ENCODE peak calls at places on chromosomes 1 and 21, in seven cellular contexts. X, N, K, S, Y, W and D are unnamed samples.
A peak's percentile ranks its signal among the peaks of the same experiment; 100 is the strongest.

GRCh38 chr1:156357977-156358376 is 11.0 kb upstream of the RHBG start:
- DNase-seq in N (no peak), W (no peak), S (no peak), K (no peak), Y (no peak), X (no peak), D (no peak)

GRCh38 chr1:79695133-79695532 is 688.6 kb upstream of the ADGRL4 start:
- DNase-seq in W (no peak), N (no peak), S (no peak), Y (no peak), X (no peak), K (no peak), D (no peak)

GRCh38 chr1:204885288-204885711 is 14.6 kb downstream of the NFASC start:
- DNase-seq in K (no peak), S (no peak), Y (no peak), X (peak; percentile 53), W (no peak), N (peak; percentile 64), D (no peak)

GRCh38 chr1:197356723-197357533 is 88.9 kb downstream of the CRB1 start:
- DNase-seq in X (no peak), K (no peak), S (no peak), W (peak; percentile 51), N (peak; percentile 30), Y (peak; percentile 64), D (no peak)

GRCh38 chr1:37244083-37244480 is 209.8 kb upstream of the GRIK3 start:
- DNase-seq in N (no peak), S (no peak), Y (no peak), W (no peak), K (no peak), X (no peak), D (no peak)

GRCh38 chr1:25035523-25036116 is 105.5 kb upstream of the RUNX3 start:
- DNase-seq in X (no peak), K (no peak), N (no peak), Y (no peak), S (no peak), W (no peak), D (no peak)

GRCh38 chr1:199044191-199044590 is 405.4 kb downstream of the PTPRC start:
- DNase-seq in W (no peak), S (no peak), Y (no peak), N (no peak), X (no peak), K (no peak), D (no peak)

GRCh38 chr1:40478276-40478675 is 1.2 kb downstream of the ZFP69 start:
- DNase-seq in S (no peak), X (no peak), Y (no peak), N (no peak), K (no peak), W (no peak), D (no peak)

GRCh38 chr1:155171836-155172731 is 1.0 kb downstream of the KRTCAP2 start:
- DNase-seq in X (no peak), Y (no peak), W (no peak), N (no peak), K (no peak), S (no peak), D (no peak)

GRCh38 chr1:6307099-6307498 is 46.2 kb upstream of the GPR153 start:
- DNase-seq in S (no peak), N (no peak), W (no peak), Y (no peak), X (no peak), K (no peak), D (no peak)

GRCh38 chr1:40132383-40133121 is 28.6 kb upstream of the RLF start:
- DNase-seq in Y (no peak), X (no peak), N (peak; percentile 38), S (no peak), K (no peak), W (no peak), D (no peak)

GRCh38 chr1:47226121-47226977 is 5.7 kb downstream of the TAL1 start:
- DNase-seq in N (no peak), S (no peak), K (no peak), W (no peak), X (no peak), Y (no peak), D (no peak)

GRCh38 chr21:44052830-44053226 is 40.7 kb downstream of the TRAPPC10 start:
- DNase-seq in Y (no peak), W (no peak), N (no peak), K (no peak), S (no peak), X (no peak), D (no peak)

GRCh38 chr1:248926401-248927182 is 20.6 kb downstream of the PGBD2 start:
- DNase-seq in S (no peak), N (no peak), K (no peak), Y (no peak), X (no peak), W (no peak), D (no peak)

DNA sequence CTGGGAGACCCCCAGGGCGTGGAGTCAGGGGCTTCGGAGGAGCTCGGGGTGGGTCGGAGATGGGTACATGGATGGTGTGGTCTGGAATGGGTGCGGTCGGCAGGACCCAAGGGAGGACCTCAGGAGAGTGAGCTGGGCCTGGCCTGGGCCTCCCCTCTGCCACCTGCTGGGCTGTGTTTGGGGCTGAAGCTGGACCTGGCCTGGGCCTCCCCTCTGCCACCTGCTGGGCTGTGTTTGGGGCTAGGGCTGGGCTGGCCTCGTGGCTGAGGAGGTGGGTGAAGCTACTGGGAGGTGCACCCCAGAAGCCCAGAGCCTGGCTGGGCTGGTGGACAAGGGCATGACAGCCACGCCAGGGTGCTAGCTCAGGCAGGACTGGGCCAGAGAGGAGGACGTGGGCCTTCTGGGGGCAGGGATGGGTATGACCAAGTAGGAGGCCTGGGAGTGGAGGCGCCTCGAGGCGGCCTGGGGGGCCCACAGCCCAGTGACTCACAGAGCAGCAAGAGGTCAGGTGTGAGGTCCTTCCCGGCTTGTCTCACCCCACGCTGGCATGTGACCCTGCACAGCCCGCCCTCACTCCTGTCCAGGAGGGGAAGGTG is 14.5 kb downstream of the SAMD11 start:
- DNase-seq in N (peak; percentile 50), K (no peak), Y (peak; percentile 71), S (no peak), W (no peak), X (no peak), D (no peak)
- TF ChIP-seq CTCF in N (peak; percentile 20), K (no peak), Y (peak; percentile 45), S (peak; percentile 27), W (no peak), X (peak; percentile 62), D (peak; percentile 42)

GRCh38 chr1:44646276-44646675 is 28.0 kb downstream of the TMEM53 start:
- DNase-seq in S (no peak), Y (no peak), X (no peak), N (no peak), K (peak; percentile 33), W (no peak), D (peak; percentile 65)
- H3K4me1 ChIP-seq in S (no peaks in the 10 kb centered on the region), Y (peaks cover 16% of the 10 kb centered on the region), X (peaks cover 59% of the 10 kb centered on the region), N (no peaks in the 10 kb centered on the region), K (peaks cover 75% of the 10 kb centered on the region), W (no peaks in the 10 kb centered on the region), D (peaks cover 63% of the 10 kb centered on the region)

GRCh38 chr1:183361081-183361480 is 57.1 kb downstream of the NMNAT2 start:
- DNase-seq in W (no peak), Y (no peak), X (no peak), N (no peak), K (no peak), S (no peak), D (no peak)

GRCh38 chr1:183355797-183356196 is 62.4 kb downstream of the NMNAT2 start:
- DNase-seq in S (no peak), K (no peak), X (no peak), W (no peak), N (no peak), Y (no peak), D (no peak)

GRCh38 chr1:183353597-183353996 is 64.6 kb downstream of the NMNAT2 start:
- DNase-seq in K (no peak), W (no peak), X (no peak), N (no peak), S (no peak), Y (no peak), D (no peak)

GRCh38 chr1:183356534-183357182 is 61.5 kb downstream of the NMNAT2 start:
- DNase-seq in N (no peak), X (no peak), S (no peak), Y (no peak), K (no peak), W (no peak), D (no peak)

DNA sequence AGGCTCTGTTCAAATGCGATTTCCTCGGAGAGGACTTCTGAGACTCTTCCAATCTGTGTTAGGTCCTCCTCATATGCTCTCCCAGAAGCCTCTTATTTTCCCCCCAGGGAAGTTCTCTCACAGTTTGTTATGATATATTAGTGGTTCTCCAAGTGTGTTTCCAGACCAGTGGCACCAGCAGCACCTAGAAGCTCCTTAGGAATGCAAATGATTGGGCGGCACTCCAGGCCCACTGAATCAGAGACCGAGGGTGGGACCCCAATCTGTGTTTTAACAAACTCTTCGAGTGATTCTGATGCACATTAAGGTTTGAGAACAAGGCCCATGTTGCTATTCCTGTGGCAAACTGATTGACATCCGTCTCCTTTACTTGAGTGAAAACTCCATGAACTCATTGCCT is 63.0 kb downstream of the NMNAT2 start:
- DNase-seq in S (no peak), X (no peak), K (no peak), W (no peak), N (no peak), Y (no peak), D (no peak)
- TF ChIP-seq CTCF in S (no peak), X (no peak), K (no peak), W (no peak), N (no peak), Y (no peak), D (no peak)

GRCh38 chr1:89900323-89900722 is 79.5 kb downstream of the LRRC8D start:
- DNase-seq in K (no peak), S (no peak), N (no peak), Y (no peak), W (no peak), X (no peak), D (no peak)

GRCh38 chr1:89900791-89901708 is 80.2 kb downstream of the LRRC8D start:
- DNase-seq in S (no peak), N (no peak), W (peak; percentile 9), K (no peak), X (no peak), Y (peak; percentile 30), D (no peak)

GRCh38 chr1:89898695-89899470 is 78.1 kb downstream of the LRRC8D start:
- DNase-seq in X (no peak), W (no peak), K (no peak), Y (no peak), S (no peak), N (no peak), D (no peak)

GRCh38 chr1:89904219-89904980 is 83.6 kb downstream of the LRRC8D start:
- DNase-seq in S (no peak), Y (no peak), K (no peak), W (no peak), X (no peak), N (no peak), D (no peak)

DNA sequence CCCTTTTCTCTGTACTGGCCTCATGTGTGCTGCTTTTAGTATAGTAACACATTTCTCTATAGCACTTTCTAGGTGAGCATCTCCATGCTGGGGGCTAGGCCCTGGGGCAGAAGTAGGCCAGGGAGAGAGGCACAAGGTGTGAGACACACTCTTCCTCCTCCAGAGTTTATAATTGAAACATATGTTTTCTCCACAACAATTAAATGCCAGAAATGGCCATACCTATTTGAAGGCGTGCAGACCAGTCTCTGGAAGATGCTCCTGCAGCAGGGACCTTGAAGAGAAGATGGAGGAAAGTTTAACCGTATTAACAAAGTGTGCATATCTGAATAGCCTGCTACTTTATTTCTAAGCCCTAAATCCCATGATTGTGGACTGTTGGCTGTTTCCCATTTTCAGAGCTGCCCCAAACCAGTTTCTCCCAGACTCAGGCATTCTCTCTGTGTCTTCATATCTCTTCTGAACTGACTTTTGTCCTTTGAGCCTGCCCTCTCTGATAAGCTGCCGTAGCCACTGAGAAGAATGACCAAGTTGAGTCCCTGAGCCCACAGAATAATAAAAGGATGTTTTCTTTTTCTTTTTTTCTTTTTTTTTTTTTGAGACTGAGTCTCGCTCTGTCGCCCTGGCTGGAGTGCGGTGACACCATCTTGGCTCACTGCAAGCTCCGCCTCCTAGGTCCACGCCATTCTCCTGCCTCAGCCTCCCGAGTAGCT is 81.3 kb downstream of the LRRC8D start:
- DNase-seq in W (no peak), N (peak; percentile 75), X (no peak), K (no peak), Y (no peak), S (no peak), D (no peak)
- H3K4me1 ChIP-seq in W (peaks cover 20% of the 10 kb centered on the region), N (peaks cover 24% of the 10 kb centered on the region), X (peaks cover 89% of the 10 kb centered on the region), K (peaks cover 68% of the 10 kb centered on the region), Y (peaks cover 41% of the 10 kb centered on the region), S (no peaks in the 10 kb centered on the region), D (peaks cover 66% of the 10 kb centered on the region)